ENCODE peak calls at places on chromosomes 6 and 20, in six cellular contexts. One of them, this sample, is unnamed.
A peak's percentile ranks its signal among the peaks of the same experiment; 100 is the strongest.

GRCh38 chr6:37354526-37355384 is 972 bp downstream of the RNF8 start:
- DNase-seq in foreskin fibroblast: peak; percentile 30
- DNase-seq in SK-N-SH: peak; percentile 80
- DNase-seq in AG04450: no peak
- DNase-seq in BJ: no peak
- DNase-seq in CD8-positive, alpha-beta T cell: no peak
- DNase-seq in this sample: no peak

GRCh38 chr20:5680227-5680626 is 70.0 kb upstream of the SHLD1 start:
- DNase-seq in SK-N-SH: no peak
- DNase-seq in foreskin fibroblast: no peak
- DNase-seq in BJ: no peak
- DNase-seq in CD8-positive, alpha-beta T cell: no peak
- DNase-seq in AG04450: no peak
- DNase-seq in this sample: no peak

GRCh38 chr6:104771258-104771832 is 88.4 kb downstream of the HACE1 start:
- DNase-seq in BJ: no peak
- DNase-seq in SK-N-SH: peak; percentile 39
- DNase-seq in foreskin fibroblast: no peak
- DNase-seq in CD8-positive, alpha-beta T cell: no peak
- DNase-seq in AG04450: no peak
- DNase-seq in this sample: no peak

GRCh38 chr6:116616757-116617093 is 446 bp downstream of the RSPH4A start:
- DNase-seq in foreskin fibroblast: no peak
- DNase-seq in SK-N-SH: peak; percentile 16
- DNase-seq in AG04450: no peak
- DNase-seq in CD8-positive, alpha-beta T cell: no peak
- DNase-seq in BJ: no peak
- DNase-seq in this sample: peak; percentile 29

GRCh38 chr6:85678000-85678601 is 35.4 kb upstream of the SYNCRIP start:
- DNase-seq in CD8-positive, alpha-beta T cell: no peak
- DNase-seq in foreskin fibroblast: no peak
- DNase-seq in SK-N-SH: no peak
- DNase-seq in BJ: no peak
- DNase-seq in AG04450: no peak
- DNase-seq in this sample: no peak

GRCh38 chr20:11891827-11892521 is 25.7 kb upstream of the BTBD3 start:
- DNase-seq in SK-N-SH: peak; percentile 64
- DNase-seq in AG04450: no peak
- DNase-seq in BJ: no peak
- DNase-seq in foreskin fibroblast: peak; percentile 68
- DNase-seq in CD8-positive, alpha-beta T cell: no peak
- DNase-seq in this sample: no peak

GRCh38 chr6:163291622-163292021 is 122.9 kb upstream of the QKI start:
- DNase-seq in BJ: no peak
- DNase-seq in SK-N-SH: no peak
- DNase-seq in CD8-positive, alpha-beta T cell: no peak
- DNase-seq in foreskin fibroblast: no peak
- DNase-seq in AG04450: no peak
- DNase-seq in this sample: no peak

GRCh38 chr6:48606618-48607017 is 495.6 kb upstream of the PTCHD4 start:
- DNase-seq in SK-N-SH: no peak
- DNase-seq in AG04450: no peak
- DNase-seq in CD8-positive, alpha-beta T cell: no peak
- DNase-seq in BJ: no peak
- DNase-seq in foreskin fibroblast: no peak
- DNase-seq in this sample: no peak

GRCh38 chr6:26105109-26105730 is 18.0 kb downstream of the HFE start:
- DNase-seq in SK-N-SH: no peak
- DNase-seq in AG04450: no peak
- DNase-seq in foreskin fibroblast: no peak
- DNase-seq in CD8-positive, alpha-beta T cell: no peak
- DNase-seq in BJ: no peak
- DNase-seq in this sample: no peak

GRCh38 chr6:26104457-26105108 is 17.4 kb downstream of the HFE start:
- DNase-seq in BJ: no peak
- DNase-seq in foreskin fibroblast: no peak
- DNase-seq in SK-N-SH: no peak
- DNase-seq in AG04450: no peak
- DNase-seq in CD8-positive, alpha-beta T cell: no peak
- DNase-seq in this sample: no peak

GRCh38 chr6:26105842-26106241 is 18.6 kb downstream of the HFE start:
- DNase-seq in CD8-positive, alpha-beta T cell: no peak
- DNase-seq in SK-N-SH: no peak
- DNase-seq in foreskin fibroblast: no peak
- DNase-seq in BJ: no peak
- DNase-seq in AG04450: no peak
- DNase-seq in this sample: no peak

GRCh38 chr6:26103141-26103769 is 16.0 kb downstream of the HFE start:
- DNase-seq in AG04450: no peak
- DNase-seq in CD8-positive, alpha-beta T cell: no peak
- DNase-seq in BJ: no peak
- DNase-seq in foreskin fibroblast: no peak
- DNase-seq in SK-N-SH: no peak
- DNase-seq in this sample: no peak

DNA sequence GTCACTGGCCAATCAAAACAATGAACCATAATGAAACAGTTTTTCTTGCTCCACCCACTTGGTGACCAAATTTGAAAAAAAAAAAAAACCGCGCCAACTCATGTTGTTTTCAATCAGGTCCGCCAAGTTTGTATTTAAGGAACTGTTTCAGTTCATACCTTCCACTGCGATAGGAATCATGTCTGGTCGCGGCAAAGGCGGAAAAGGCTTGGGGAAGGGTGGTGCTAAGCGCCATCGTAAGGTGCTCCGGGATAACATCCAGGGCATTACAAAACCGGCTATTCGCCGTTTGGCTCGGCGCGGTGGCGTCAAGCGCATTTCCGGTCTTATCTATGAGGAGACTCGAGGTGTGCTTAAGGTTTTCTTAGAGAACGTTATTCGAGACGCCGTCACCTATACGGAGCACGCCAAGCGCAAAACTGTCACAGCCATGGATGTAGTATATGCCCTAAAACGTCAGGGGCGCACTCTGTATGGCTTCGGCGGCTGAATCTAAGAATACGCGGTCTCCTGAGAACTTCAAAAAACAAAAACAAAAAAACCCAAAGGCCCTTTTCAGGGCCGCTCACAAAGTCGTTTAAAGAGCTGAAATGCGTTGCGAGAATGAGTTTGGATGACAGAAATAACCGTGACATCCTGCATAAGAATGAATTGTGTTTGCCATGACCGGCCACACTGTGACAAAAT is 16.7 kb downstream of the HFE start:
- DNase-seq in foreskin fibroblast: peak; percentile 91
- DNase-seq in BJ: peak; percentile 83
- DNase-seq in AG04450: peak; percentile 88
- DNase-seq in SK-N-SH: peak; percentile 69
- DNase-seq in CD8-positive, alpha-beta T cell: peak; percentile 84
- DNase-seq in this sample: peak; percentile 83
- TF ChIP-seq CTCF in foreskin fibroblast: peak; percentile 28
- TF ChIP-seq CTCF in BJ: peak; percentile 61
- TF ChIP-seq CTCF in AG04450: peak; percentile 62
- TF ChIP-seq CTCF in SK-N-SH: peak; percentile 62
- TF ChIP-seq CTCF in CD8-positive, alpha-beta T cell: peak; percentile 67
- TF ChIP-seq CTCF in this sample: no peak

GRCh38 chr6:129662980-129663431 is 47.0 kb downstream of the ARHGAP18 start:
- DNase-seq in CD8-positive, alpha-beta T cell: no peak
- DNase-seq in SK-N-SH: no peak
- DNase-seq in BJ: no peak
- DNase-seq in AG04450: no peak
- DNase-seq in foreskin fibroblast: no peak
- DNase-seq in this sample: no peak

GRCh38 chr6:129662406-129662766 is 47.6 kb downstream of the ARHGAP18 start:
- DNase-seq in AG04450: no peak
- DNase-seq in BJ: no peak
- DNase-seq in foreskin fibroblast: no peak
- DNase-seq in SK-N-SH: no peak
- DNase-seq in CD8-positive, alpha-beta T cell: no peak
- DNase-seq in this sample: no peak

GRCh38 chr6:129665555-129665954 is 44.4 kb downstream of the ARHGAP18 start:
- DNase-seq in CD8-positive, alpha-beta T cell: no peak
- DNase-seq in AG04450: no peak
- DNase-seq in BJ: no peak
- DNase-seq in foreskin fibroblast: no peak
- DNase-seq in SK-N-SH: no peak
- DNase-seq in this sample: no peak

GRCh38 chr6:129661478-129662405 is 48.2 kb downstream of the ARHGAP18 start:
- DNase-seq in BJ: no peak
- DNase-seq in AG04450: no peak
- DNase-seq in foreskin fibroblast: no peak
- DNase-seq in CD8-positive, alpha-beta T cell: no peak
- DNase-seq in SK-N-SH: no peak
- DNase-seq in this sample: no peak

GRCh38 chr6:129663531-129663930 is 46.4 kb downstream of the ARHGAP18 start:
- DNase-seq in foreskin fibroblast: no peak
- DNase-seq in BJ: no peak
- DNase-seq in CD8-positive, alpha-beta T cell: no peak
- DNase-seq in SK-N-SH: no peak
- DNase-seq in AG04450: no peak
- DNase-seq in this sample: no peak
- TF ChIP-seq CTCF in foreskin fibroblast: no peak
- TF ChIP-seq CTCF in BJ: no peak
- TF ChIP-seq CTCF in CD8-positive, alpha-beta T cell: no peak
- TF ChIP-seq CTCF in SK-N-SH: peak; percentile 12
- TF ChIP-seq CTCF in AG04450: no peak
- TF ChIP-seq CTCF in this sample: no peak

DNA sequence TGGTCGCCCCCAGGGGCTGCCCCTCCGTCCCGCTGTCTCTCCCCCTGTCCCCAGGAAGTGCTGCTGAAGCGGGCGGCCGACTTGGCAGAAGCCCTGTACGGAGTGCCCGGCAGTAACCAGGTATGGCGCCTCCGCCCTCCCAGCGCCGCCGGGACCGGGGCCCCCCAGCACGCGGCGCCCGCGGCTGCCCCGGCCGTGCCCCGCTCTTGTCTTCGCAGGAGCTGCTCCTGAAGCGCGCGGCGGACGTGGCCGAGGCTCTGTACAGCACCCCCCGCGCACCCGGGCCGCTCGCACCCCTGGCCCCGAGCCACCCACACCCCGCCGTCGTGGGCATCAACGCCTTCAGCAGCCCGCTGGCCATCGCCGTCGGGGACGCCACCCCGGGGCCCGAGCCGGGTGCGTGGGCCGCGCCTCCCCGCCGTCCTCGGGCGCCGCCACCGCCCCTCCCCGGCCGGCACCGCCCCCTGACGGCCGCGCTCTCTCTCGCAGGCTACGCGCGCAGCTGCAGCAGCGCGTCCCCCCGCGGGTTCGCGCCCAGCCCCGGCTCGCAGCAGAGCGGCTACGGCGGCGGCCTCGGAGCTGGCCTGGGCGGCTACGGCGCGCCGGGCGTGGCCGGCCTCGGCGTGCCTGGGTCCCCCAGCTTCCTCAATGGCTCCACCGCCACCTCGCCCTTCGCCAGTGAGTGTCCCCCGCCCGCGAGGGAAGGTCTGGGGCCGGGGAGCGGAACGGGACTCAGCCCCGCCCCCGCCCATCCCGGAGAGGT is 48.4 kb downstream of the CPXM1 start:
- DNase-seq in BJ: no peak
- DNase-seq in SK-N-SH: no peak
- DNase-seq in foreskin fibroblast: peak; percentile 18
- DNase-seq in CD8-positive, alpha-beta T cell: peak; percentile 34
- DNase-seq in AG04450: no peak
- DNase-seq in this sample: peak; percentile 45
- TF ChIP-seq CTCF in BJ: no peak
- TF ChIP-seq CTCF in SK-N-SH: no peak
- TF ChIP-seq CTCF in foreskin fibroblast: no peak
- TF ChIP-seq CTCF in CD8-positive, alpha-beta T cell: no peak
- TF ChIP-seq CTCF in AG04450: no peak
- TF ChIP-seq CTCF in this sample: no peak

DNA sequence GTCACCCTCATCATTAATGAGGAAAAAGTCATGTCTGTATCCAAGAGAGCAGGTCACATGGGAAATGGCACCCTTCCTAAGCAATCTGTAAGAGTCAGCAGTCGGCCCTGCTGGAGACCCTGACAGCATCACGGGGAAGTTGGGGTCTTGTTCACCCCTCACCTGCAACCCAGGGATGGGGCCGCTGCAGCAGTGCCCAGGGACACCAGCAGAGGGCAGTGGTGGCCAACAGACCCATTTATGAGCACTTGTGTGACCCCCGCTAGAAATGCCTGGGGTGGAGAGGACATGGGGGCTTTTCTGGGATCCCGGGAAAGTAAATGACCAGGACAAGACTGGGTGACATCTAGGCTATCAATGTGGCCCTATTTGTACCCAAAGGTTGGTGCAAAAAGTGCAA is 35.9 kb downstream of the ANKRD60 start:
- DNase-seq in foreskin fibroblast: no peak
- DNase-seq in CD8-positive, alpha-beta T cell: no peak
- DNase-seq in BJ: no peak
- DNase-seq in SK-N-SH: peak; percentile 65
- DNase-seq in AG04450: no peak
- DNase-seq in this sample: no peak
- TF ChIP-seq CTCF in foreskin fibroblast: peak; percentile 51
- TF ChIP-seq CTCF in CD8-positive, alpha-beta T cell: peak; percentile 29
- TF ChIP-seq CTCF in BJ: peak; percentile 72
- TF ChIP-seq CTCF in SK-N-SH: peak; percentile 71
- TF ChIP-seq CTCF in AG04450: peak; percentile 66
- TF ChIP-seq CTCF in this sample: no peak

GRCh38 chr6:100447900-100448700 is 16.6 kb downstream of the SIM1 start:
- DNase-seq in foreskin fibroblast: no peak
- DNase-seq in BJ: no peak
- DNase-seq in AG04450: no peak
- DNase-seq in CD8-positive, alpha-beta T cell: no peak
- DNase-seq in SK-N-SH: no peak
- DNase-seq in this sample: no peak
- TF ChIP-seq CTCF in foreskin fibroblast: no peak
- TF ChIP-seq CTCF in BJ: no peak
- TF ChIP-seq CTCF in AG04450: no peak
- TF ChIP-seq CTCF in CD8-positive, alpha-beta T cell: no peak
- TF ChIP-seq CTCF in SK-N-SH: no peak
- TF ChIP-seq CTCF in this sample: no peak

GRCh38 chr6:76247527-76247926 is 175.1 kb upstream of the IMPG1 start:
- DNase-seq in foreskin fibroblast: no peak
- DNase-seq in SK-N-SH: no peak
- DNase-seq in CD8-positive, alpha-beta T cell: no peak
- DNase-seq in AG04450: no peak
- DNase-seq in BJ: no peak
- DNase-seq in this sample: no peak

DNA sequence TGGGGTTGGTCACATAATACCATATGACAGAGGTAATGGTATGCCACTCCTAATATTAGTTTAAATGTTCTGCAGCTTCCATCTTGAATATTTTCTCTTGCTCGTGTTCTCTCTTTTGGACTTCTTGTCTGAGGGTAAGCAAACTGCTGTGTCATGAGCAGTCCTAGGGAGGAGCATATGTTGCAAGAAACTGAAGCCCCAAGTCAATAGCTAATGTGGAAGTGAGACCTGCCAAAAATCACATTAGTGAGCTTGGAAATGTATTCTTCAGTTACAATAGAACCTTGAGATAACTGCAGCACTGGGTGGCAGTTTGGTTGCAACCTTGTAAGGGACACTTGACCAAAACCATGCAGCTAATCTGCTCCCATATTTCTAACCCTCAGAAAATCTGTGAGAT is 178.2 kb upstream of the IMPG1 start:
- DNase-seq in foreskin fibroblast: no peak
- DNase-seq in CD8-positive, alpha-beta T cell: no peak
- DNase-seq in AG04450: no peak
- DNase-seq in BJ: no peak
- DNase-seq in SK-N-SH: no peak
- DNase-seq in this sample: no peak
- TF ChIP-seq CTCF in foreskin fibroblast: no peak
- TF ChIP-seq CTCF in CD8-positive, alpha-beta T cell: no peak
- TF ChIP-seq CTCF in AG04450: no peak
- TF ChIP-seq CTCF in BJ: no peak
- TF ChIP-seq CTCF in SK-N-SH: no peak
- TF ChIP-seq CTCF in this sample: no peak

GRCh38 chr20:36214684-36215256 is 21.5 kb upstream of the AAR2 start:
- DNase-seq in CD8-positive, alpha-beta T cell: no peak
- DNase-seq in BJ: no peak
- DNase-seq in AG04450: peak; percentile 4
- DNase-seq in SK-N-SH: peak; percentile 71
- DNase-seq in foreskin fibroblast: no peak
- DNase-seq in this sample: no peak
- TF ChIP-seq CTCF in CD8-positive, alpha-beta T cell: no peak
- TF ChIP-seq CTCF in BJ: peak; percentile 59
- TF ChIP-seq CTCF in AG04450: peak; percentile 80
- TF ChIP-seq CTCF in SK-N-SH: peak; percentile 62
- TF ChIP-seq CTCF in foreskin fibroblast: peak; percentile 62
- TF ChIP-seq CTCF in this sample: peak; percentile 34